ENCODE peak calls at places on chromosome 1, in seven cellular contexts. E is effector memory CD8-positive, alpha-beta T cell; K is left colon; Q is foreskin fibroblast; O is mesothelial cell of epicardium; L is osteocyte; B is anterior cingulate cortex. J is an unnamed sample.

GRCh38 chr1:235763962-235764361 is 102.7 kb downstream of the LYST start:
- DNase-seq in K (no peak), E (no peak), L (no peak), O (no peak), Q (no peak), B (no peak), J (no peak)

GRCh38 chr1:25616932-25617625 is 488 bp downstream of the MAN1C1 start:
- DNase-seq in B (no peak), Q (no peak), K (peak; percentile 39), O (no peak), E (peak; percentile 39), L (peak; percentile 80), J (peak; percentile 36)

GRCh38 chr1:24364605-24364974 is 45.4 kb downstream of the GRHL3 start:
- DNase-seq in Q (no peak), L (no peak), B (no peak), K (peak; percentile 63), E (no peak), O (no peak), J (no peak)

GRCh38 chr1:157497987-157498781 is 54.1 kb downstream of the FCRL5 start:
- DNase-seq in Q (no peak), O (no peak), K (no peak), B (no peak), L (no peak), E (no peak), J (no peak)

GRCh38 chr1:201916649-201917249 is 28.1 kb downstream of the SHISA4 start:
- DNase-seq in K (peak; percentile 61), L (peak; percentile 87), B (no peak), O (no peak), E (no peak), Q (peak; percentile 91), J (no peak)

GRCh38 chr1:96418969-96419368 is 302.6 kb upstream of the PTBP2 start:
- DNase-seq in K (no peak), L (no peak), B (no peak), Q (no peak), E (no peak), O (no peak), J (no peak)

GRCh38 chr1:150606743-150607142 is 22.7 kb downstream of the ENSA start:
- DNase-seq in O (no peak), K (no peak), E (no peak), B (no peak), L (no peak), Q (no peak), J (no peak)

GRCh38 chr1:59332983-59333382 is 36.1 kb downstream of the FGGY start:
- DNase-seq in B (no peak), L (no peak), K (no peak), Q (peak; percentile 67), O (no peak), E (no peak), J (no peak)

GRCh38 chr1:241776911-241777310 is 71.1 kb upstream of the EXO1 start:
- DNase-seq in K (no peak), L (no peak), Q (no peak), B (no peak), E (no peak), O (no peak), J (no peak)

J was measured in CD8-positive, alpha-beta memory T cell.